ENCODE peak calls at places on chromosomes 1 and 21, in five cellular contexts. Z, E, B, X and O are unnamed samples.

GRCh38 chr1:25728301-25728935 is 71.6 kb upstream of the SELENON start:
- DNase-seq in Z (no peak), E (no peak), B (no peak), X (no peak), O (no peak)

GRCh38 chr1:33735624-33736023 is 128.3 kb upstream of the HMGB4 start:
- DNase-seq in Z (no peak), E (peak), B (no peak), X (no peak), O (peak)

GRCh38 chr1:83511327-83511726 is 487.6 kb downstream of the TTLL7 start:
- DNase-seq in Z (no peak), E (no peak), B (no peak), X (no peak), O (no peak)

GRCh38 chr1:210233216-210233494 is 559 bp downstream of the SERTAD4 start:
- DNase-seq in Z (no peak), E (no peak), B (no peak), X (no peak), O (no peak)

GRCh38 chr1:231926933-231927332 is 300.3 kb downstream of the DISC1 start:
- DNase-seq in Z (no peak), E (no peak), B (no peak), X (no peak), O (no peak)

GRCh38 chr1:107795471-107795870 is 169.5 kb downstream of the VAV3 start:
- DNase-seq in Z (no peak), E (no peak), B (no peak), X (no peak), O (no peak)

GRCh38 chr21:33682992-33683627 is 40.8 kb downstream of the ITSN1 start:
- DNase-seq in Z (no peak), E (peak), B (no peak), X (no peak), O (peak)

GRCh38 chr1:46747683-46748288 is 28.9 kb upstream of the EFCAB14 start:
- DNase-seq in Z (peak), E (peak), B (peak), X (peak), O (peak)

GRCh38 chr1:47235280-47235679 is 3.3 kb upstream of the TAL1 start:
- DNase-seq in Z (no peak), E (no peak), B (no peak), X (no peak), O (no peak)

DNA sequence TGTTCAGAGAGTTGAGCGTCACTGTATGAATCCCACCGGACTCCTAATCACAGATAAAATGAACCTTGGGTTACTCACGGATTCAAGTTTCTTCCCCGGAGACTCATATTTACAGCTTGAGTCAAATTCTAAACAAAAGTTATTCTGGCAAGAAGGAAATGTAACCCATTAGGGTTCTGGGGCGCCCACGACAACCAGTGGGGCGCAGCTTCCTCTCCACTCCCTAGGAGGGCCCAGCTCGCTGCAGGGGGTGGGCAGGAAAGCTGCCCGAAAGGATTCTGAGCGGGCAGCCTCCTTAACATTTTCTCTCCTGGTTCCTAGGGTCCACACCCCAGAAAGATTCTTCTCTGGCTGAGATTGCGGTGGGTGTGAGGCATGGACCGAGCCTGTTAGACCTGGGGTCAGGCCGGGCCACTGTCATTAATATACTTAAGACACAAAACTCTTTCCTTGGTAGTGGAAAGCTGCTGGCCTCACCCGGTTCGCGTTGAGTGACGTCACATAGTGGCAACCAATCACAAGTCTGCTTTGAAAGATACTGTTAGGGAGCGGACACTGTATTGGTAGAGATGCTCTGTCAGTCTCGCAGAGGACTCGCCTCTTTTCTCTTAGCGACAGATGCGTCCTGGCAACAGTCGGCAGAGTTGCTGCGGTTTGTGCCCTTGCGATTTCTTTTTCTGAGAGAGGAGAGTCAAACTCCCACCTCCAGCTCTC is 13.6 kb upstream of the MCOLN3 start:
- DNase-seq in Z (peak), E (peak), B (peak), X (peak), O (peak)
- TF ChIP-seq CTCF in Z (no peak), E (no peak), B (no peak), X (no peak), O (no peak)

DNA sequence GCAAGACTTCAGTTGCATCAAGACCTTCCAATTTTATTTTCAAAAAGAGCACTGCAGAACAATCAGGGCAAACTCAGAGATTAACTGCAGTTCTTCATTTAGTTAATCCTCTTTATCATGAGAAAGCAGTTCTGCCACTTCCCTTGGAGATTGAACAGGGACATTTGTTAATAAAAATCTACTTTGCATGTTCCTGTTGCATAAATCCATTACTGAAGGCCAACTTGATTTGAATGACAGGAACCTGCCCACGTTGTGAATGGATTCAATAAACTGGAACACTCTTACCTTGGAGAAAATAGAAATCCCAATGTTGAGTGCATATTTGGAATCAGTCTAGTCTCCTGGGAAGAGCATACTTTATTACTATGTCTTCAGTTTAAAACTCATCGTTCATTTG is 19.6 kb upstream of the PLD5 start:
- DNase-seq in Z (no peak), E (no peak), B (no peak), X (no peak), O (no peak)
- TF ChIP-seq CTCF in Z (no peak), E (no peak), B (no peak), X (no peak), O (no peak)

GRCh38 chr1:64486193-64486592 is 16.3 kb downstream of the CACHD1 start:
- DNase-seq in Z (no peak), E (no peak), B (no peak), X (no peak), O (no peak)

GRCh38 chr1:64488862-64489261 is 18.9 kb downstream of the CACHD1 start:
- DNase-seq in Z (no peak), E (no peak), B (no peak), X (no peak), O (no peak)

GRCh38 chr1:64489707-64490106 is 19.8 kb downstream of the CACHD1 start:
- DNase-seq in Z (no peak), E (no peak), B (no peak), X (no peak), O (no peak)

GRCh38 chr1:64484651-64485050 is 14.7 kb downstream of the CACHD1 start:
- DNase-seq in Z (no peak), E (no peak), B (no peak), X (no peak), O (no peak)

DNA sequence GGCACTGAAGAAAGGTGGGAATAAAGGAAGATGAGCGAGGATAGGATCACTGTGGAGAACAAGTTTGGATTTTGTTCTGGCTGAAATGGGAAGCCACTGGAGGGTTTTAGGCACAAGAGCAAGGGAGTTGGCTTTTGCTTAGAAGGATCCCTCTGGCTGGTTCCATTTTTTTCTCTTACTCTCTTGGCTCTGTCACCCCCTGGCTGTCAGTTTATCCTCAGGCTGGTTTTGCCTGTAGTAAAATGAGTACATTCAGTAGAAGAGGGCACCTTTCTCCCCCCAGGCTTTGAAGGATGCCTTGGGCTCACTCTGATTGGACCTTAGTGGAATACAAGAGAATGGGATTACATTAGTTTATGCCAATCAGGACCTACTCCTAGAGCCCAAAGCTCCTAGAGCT is 17.1 kb downstream of the CACHD1 start:
- DNase-seq in Z (no peak), E (no peak), B (no peak), X (no peak), O (no peak)
- TF ChIP-seq CTCF in Z (no peak), E (peak), B (no peak), X (no peak), O (peak)

DNA sequence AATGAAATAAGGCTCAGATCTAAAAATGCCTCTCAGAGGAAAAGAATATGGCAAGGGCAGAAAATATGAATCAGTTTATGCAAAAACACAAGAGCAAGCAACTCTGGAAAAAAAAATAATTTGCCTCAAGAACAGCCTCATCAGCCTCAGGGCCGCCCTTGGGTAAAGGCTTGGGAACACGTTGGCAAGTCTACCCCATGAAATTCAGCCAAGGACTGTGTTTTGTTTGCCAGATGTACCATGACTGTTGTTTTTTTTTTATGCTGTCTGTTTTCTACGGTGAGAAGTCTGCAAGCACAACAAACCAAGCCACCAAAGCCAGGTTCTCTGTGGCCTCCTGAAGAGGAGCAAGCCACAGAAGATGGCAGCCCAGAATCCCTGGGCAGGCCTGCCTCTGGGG is 18.0 kb downstream of the HHIPL2 start:
- DNase-seq in Z (no peak), E (no peak), B (no peak), X (no peak), O (no peak)
- TF ChIP-seq CTCF in Z (no peak), E (no peak), B (no peak), X (no peak), O (no peak)